ENCODE peak calls at places on chromosomes 16 and 17, in five cellular contexts. A is left cardiac atrium; U is stimulated activated CD4-positive, alpha-beta T cell treated with anti-CD3 and anti-CD28 coated beads, Interleukin-2, amount 100 ng/mL, for 48 hours; D is uterus; V is GM04504. X is an unnamed sample.

GRCh38 chr17:30291571-30292489 is at the start of gene BLMH:
- DNase-seq in U (peak), V (peak), D (peak), A (peak), X (peak)

GRCh38 chr17:77681820-77682219 is 276.7 kb upstream of the TNRC6C start:
- DNase-seq in V (no peak), U (no peak), A (peak), D (peak), X (no peak)

GRCh38 chr17:64975318-64976087 is 56.2 kb upstream of the LRRC37A3 start:
- DNase-seq in D (peak), U (peak), V (peak), A (peak), X (peak)

GRCh38 chr17:39753514-39754160 is 15.9 kb downstream of the GRB7 start:
- DNase-seq in D (no peak), U (no peak), A (peak), V (no peak), X (no peak)

GRCh38 chr16:2205104-2205966 is at the start of gene MLST8:
- DNase-seq in V (peak), U (peak), D (peak), A (peak), X (peak)

GRCh38 chr17:26818736-26819135 is 475.2 kb upstream of the WSB1 start:
- DNase-seq in D (no peak), A (no peak), V (no peak), U (no peak), X (no peak)

GRCh38 chr16:12881771-12882170 is 19.6 kb upstream of the SHISA9 start:
- DNase-seq in V (peak), A (no peak), U (no peak), D (no peak), X (no peak)

GRCh38 chr16:70685938-70686375 is at the start of gene MTSS2:
- DNase-seq in D (peak), A (peak), V (peak), U (no peak), X (peak)

GRCh38 chr17:72121164-72122001 is 563 bp downstream of the SOX9 start:
- DNase-seq in U (no peak), D (no peak), A (peak), V (no peak), X (peak)

GRCh38 chr16:15955425-15955824 is 6.0 kb downstream of the ABCC1 start:
- DNase-seq in U (no peak), V (no peak), D (no peak), A (no peak), X (no peak)

GRCh38 chr17:82081546-82081945 is 15.9 kb upstream of the DUS1L start:
- DNase-seq in V (no peak), U (no peak), A (no peak), D (no peak), X (no peak)

GRCh38 chr17:71764507-71764906 is 356.3 kb upstream of the SOX9 start:
- DNase-seq in U (no peak), V (no peak), A (no peak), D (no peak), X (peak)

GRCh38 chr16:66871840-66872239 is 8.5 kb upstream of the PDP2 start:
- DNase-seq in A (no peak), V (no peak), U (no peak), D (no peak), X (no peak)

GRCh38 chr16:5006348-5007193 is 27.2 kb downstream of the NAGPA start:
- DNase-seq in D (no peak), A (no peak), V (no peak), U (no peak), X (no peak)

GRCh38 chr16:8882041-8882617 is at the start of gene LITAFD:
- DNase-seq in A (no peak), U (no peak), V (no peak), D (no peak), X (no peak)

GRCh38 chr16:9526791-9527190 is 435.3 kb downstream of the HAPSTR1 start:
- DNase-seq in U (no peak), V (no peak), A (no peak), D (no peak), X (no peak)

GRCh38 chr16:23288726-23289512 is 13.2 kb upstream of the SCNN1B start:
- DNase-seq in A (no peak), U (no peak), D (no peak), V (no peak), X (no peak)

GRCh38 chr17:9900744-9901143 is 4.3 kb downstream of the RCVRN start:
- DNase-seq in V (peak), A (no peak), U (no peak), D (peak), X (no peak)

GRCh38 chr17:59361386-59361785 is 29.9 kb downstream of the YPEL2 start:
- DNase-seq in V (peak), A (no peak), U (no peak), D (no peak), X (no peak)

GRCh38 chr17:1649116-1649843 is 386 bp downstream of the RILP start:
- DNase-seq in V (peak), A (peak), U (peak), D (peak), X (peak)

GRCh38 chr16:22264786-22265185 is 32.4 kb upstream of the POLR3E start:
- DNase-seq in A (no peak), V (no peak), D (no peak), U (no peak), X (no peak)

X was measured in neural crest cell.